ENCODE peak calls at places on chromosome 4, in eight cellular contexts. U is BJ; C is SK-MEL-5; Z is ACHN; I is stimulated activated naive B cell treated with anti-CD40 and anti-IgM and Interleukin-4, amounts not matched to agents 10 μg/mL and 1 μg/mL and 100 μg/mL, for 72 hours; R is activated effector memory CD4-positive, alpha-beta T cell treated with anti-CD3 and anti-CD28 coated beads, Interleukin-2, amount 50 U/mL, for 16 hours; S is amniotic stem cell; Y is NCI-H2029. E is an unnamed sample.

GRCh38 chr4:75634281-75634680 is 4.0 kb upstream of the CDKL2 start:
- DNase-seq in U (no peak), C (no peak), Z (no peak), I (no peak), R (no peak), S (no peak), Y (no peak), E (no peak)

GRCh38 chr4:55184600-55185523 is 59.5 kb upstream of the KDR start:
- DNase-seq in U (no peak), C (no peak), Z (no peak), I (no peak), R (no peak), S (no peak), Y (no peak), E (no peak)

GRCh38 chr4:142909908-142910307 is 63.8 kb upstream of the INPP4B start:
- DNase-seq in U (no peak), C (no peak), Z (no peak), I (no peak), R (no peak), S (no peak), Y (no peak), E (no peak)

GRCh38 chr4:72709475-72709874 is 140.5 kb upstream of the ADAMTS3 start:
- DNase-seq in U (no peak), C (no peak), Z (no peak), I (no peak), R (no peak), S (no peak), Y (no peak), E (no peak)

GRCh38 chr4:16914208-16914607 is 15.8 kb upstream of the LDB2 start:
- DNase-seq in U (no peak), C (peak), Z (no peak), I (no peak), R (no peak), S (peak), Y (no peak), E (peak)

GRCh38 chr4:173522160-173522873 is 7.7 kb downstream of the HAND2 start:
- DNase-seq in U (peak), C (no peak), Z (peak), I (no peak), R (no peak), S (peak), Y (no peak), E (no peak)

GRCh38 chr4:1598206-1598605 is 85.9 kb downstream of the FAM53A start:
- DNase-seq in U (no peak), C (no peak), Z (no peak), I (no peak), R (no peak), S (no peak), Y (no peak), E (no peak)

GRCh38 chr4:7120341-7120740 is 52.5 kb upstream of the GRPEL1 start:
- DNase-seq in U (no peak), C (peak), Z (no peak), I (no peak), R (no peak), S (no peak), Y (no peak), E (no peak)

GRCh38 chr4:8891646-8892555 is 20.3 kb upstream of the HMX1 start:
- DNase-seq in U (no peak), C (no peak), Z (no peak), I (no peak), R (no peak), S (no peak), Y (no peak), E (no peak)

E was measured in pons.